ENCODE peak calls at places on chromosomes 5 and 9, in five cellular contexts. A, M, D, Q and E are unnamed samples.
A peak's percentile ranks its signal among the peaks of the same experiment; 100 is the strongest.

GRCh38 chr9:79936336-79936735 is 364.6 kb downstream of the TLE4 start:
- DNase-seq in A (no peak), M (no peak), D (no peak), Q (no peak), E (no peak)

GRCh38 chr9:75814667-75815066 is 75.8 kb upstream of the PCSK5 start:
- DNase-seq in A (no peak), M (no peak), D (no peak), Q (no peak), E (no peak)

GRCh38 chr5:67233075-67233474 is 36.5 kb upstream of the CD180 start:
- DNase-seq in A (no peak), M (no peak), D (peak; percentile 29), Q (no peak), E (no peak)

GRCh38 chr9:108474356-108474755 is 381.4 kb downstream of the ACTL7B start:
- DNase-seq in A (no peak), M (no peak), D (peak; percentile 33), Q (no peak), E (no peak)

GRCh38 chr9:76818271-76818670 is 54.0 kb downstream of the PCA3 start:
- DNase-seq in A (peak; percentile 16), M (no peak), D (peak; percentile 97), Q (no peak), E (no peak)

GRCh38 chr5:169442354-169443248 is 141.0 kb upstream of the SPDL1 start:
- DNase-seq in A (no peak), M (no peak), D (peak; percentile 49), Q (no peak), E (no peak)

GRCh38 chr5:174204914-174205313 is 159.4 kb downstream of the NSG2 start:
- DNase-seq in A (no peak), M (no peak), D (no peak), Q (no peak), E (no peak)

GRCh38 chr5:61052870-61053269 is 107.9 kb downstream of the NDUFAF2 start:
- DNase-seq in A (no peak), M (no peak), D (peak; percentile 56), Q (no peak), E (no peak)

GRCh38 chr9:129496187-129497063 is 124.5 kb downstream of the C9orf50 start:
- DNase-seq in A (peak; percentile 74), M (peak; percentile 63), D (peak; percentile 97), Q (peak; percentile 99), E (peak; percentile 85)

GRCh38 chr9:108033976-108034964 is 544.7 kb upstream of the KLF4 start:
- DNase-seq in A (no peak), M (no peak), D (peak; percentile 84), Q (no peak), E (no peak)

GRCh38 chr9:85658716-85659115 is 83.0 kb downstream of the AGTPBP1 start:
- DNase-seq in A (no peak), M (no peak), D (no peak), Q (no peak), E (no peak)

GRCh38 chr9:122835313-122835731 is 6.9 kb upstream of the PDCL start:
- DNase-seq in A (no peak), M (no peak), D (no peak), Q (no peak), E (peak; percentile 24)

GRCh38 chr5:144390133-144390532 is 219.5 kb downstream of the KCTD16 start:
- DNase-seq in A (no peak), M (no peak), D (no peak), Q (no peak), E (no peak)

GRCh38 chr5:436641-436975 is 6.4 kb upstream of the EXOC3 start:
- DNase-seq in A (no peak), M (no peak), D (no peak), Q (no peak), E (no peak)

GRCh38 chr9:86944974-86945867 is 2.1 kb downstream of the GAS1 start:
- DNase-seq in A (no peak), M (no peak), D (peak; percentile 58), Q (no peak), E (no peak)

GRCh38 chr5:886716-887325 is 5.8 kb downstream of the BRD9 start:
- DNase-seq in A (no peak), M (no peak), D (no peak), Q (peak; percentile 79), E (no peak)

GRCh38 chr9:84121991-84122523 is 141.5 kb downstream of the RMI1 start:
- DNase-seq in A (no peak), M (no peak), D (peak; percentile 77), Q (no peak), E (no peak)

GRCh38 chr9:112037281-112038016 is 137.6 kb downstream of the SUSD1 start:
- DNase-seq in A (no peak), M (peak; percentile 38), D (peak; percentile 60), Q (no peak), E (peak; percentile 54)

GRCh38 chr5:117160361-117160760 is 585.7 kb upstream of the SEMA6A start:
- DNase-seq in A (no peak), M (no peak), D (no peak), Q (no peak), E (no peak)

GRCh38 chr9:85001925-85002324 is 332.4 kb downstream of the NTRK2 start:
- DNase-seq in A (no peak), M (no peak), D (no peak), Q (no peak), E (no peak)